ENCODE peak calls at places on chromosomes 11 and 22, in four cellular contexts. W is MM.1S, H is trophoblast cell, C is neural progenitor cell. L is an unnamed sample.
A peak's percentile ranks its signal among the peaks of the same experiment; 100 is the strongest.

GRCh38 chr11:111923351-111923788 is 4.7 kb downstream of the C11orf52 start:
- DNase-seq in W (no peak), H (no peak), C (no peak), L (peak; percentile 68)

GRCh38 chr11:32259641-32260081 is 168.8 kb downstream of the RCN1 start:
- DNase-seq in W (peak; percentile 83), H (peak; percentile 81), C (no peak), L (peak; percentile 30)

GRCh38 chr11:128814856-128815705 is 52.0 kb downstream of the KCNJ1 start:
- DNase-seq in W (no peak), H (peak; percentile 35), C (peak; percentile 94), L (peak; percentile 91)

GRCh38 chr11:121418625-121419114 is 33.4 kb upstream of the SORL1 start:
- DNase-seq in W (no peak), H (no peak), C (no peak), L (no peak)

GRCh38 chr11:47154738-47155570 is 21.7 kb downstream of the ARFGAP2 start:
- DNase-seq in W (no peak), H (no peak), C (no peak), L (no peak)

GRCh38 chr11:87384078-87384729 is 346.5 kb downstream of the TMEM135 start:
- DNase-seq in W (no peak), H (no peak), C (no peak), L (no peak)

GRCh38 chr11:68890490-68891231 is 13.0 kb downstream of the MRPL21 start:
- DNase-seq in W (no peak), H (no peak), C (no peak), L (peak; percentile 81)

GRCh38 chr11:82972103-82972502 is 70.6 kb downstream of the DDIAS start:
- DNase-seq in W (no peak), H (no peak), C (no peak), L (no peak)

GRCh38 chr22:20016734-20017621 is at the start of gene ARVCF:
- DNase-seq in W (peak; percentile 87), H (peak; percentile 88), C (peak; percentile 94), L (peak; percentile 93)

GRCh38 chr11:27468643-27469332 is 3.8 kb downstream of the LGR4 start:
- DNase-seq in W (no peak), H (peak; percentile 78), C (peak; percentile 36), L (peak; percentile 88)

GRCh38 chr22:22158965-22159364 is 85.6 kb upstream of the VPREB1 start:
- DNase-seq in W (no peak), H (no peak), C (no peak), L (no peak)
- H3K27me3 ChIP-seq in W (no peaks in the 10 kb centered on the region), H (no peaks in the 10 kb centered on the region), C (peaks cover 92% of the 10 kb centered on the region), L (peaks cover 23% of the 10 kb centered on the region)

DNA sequence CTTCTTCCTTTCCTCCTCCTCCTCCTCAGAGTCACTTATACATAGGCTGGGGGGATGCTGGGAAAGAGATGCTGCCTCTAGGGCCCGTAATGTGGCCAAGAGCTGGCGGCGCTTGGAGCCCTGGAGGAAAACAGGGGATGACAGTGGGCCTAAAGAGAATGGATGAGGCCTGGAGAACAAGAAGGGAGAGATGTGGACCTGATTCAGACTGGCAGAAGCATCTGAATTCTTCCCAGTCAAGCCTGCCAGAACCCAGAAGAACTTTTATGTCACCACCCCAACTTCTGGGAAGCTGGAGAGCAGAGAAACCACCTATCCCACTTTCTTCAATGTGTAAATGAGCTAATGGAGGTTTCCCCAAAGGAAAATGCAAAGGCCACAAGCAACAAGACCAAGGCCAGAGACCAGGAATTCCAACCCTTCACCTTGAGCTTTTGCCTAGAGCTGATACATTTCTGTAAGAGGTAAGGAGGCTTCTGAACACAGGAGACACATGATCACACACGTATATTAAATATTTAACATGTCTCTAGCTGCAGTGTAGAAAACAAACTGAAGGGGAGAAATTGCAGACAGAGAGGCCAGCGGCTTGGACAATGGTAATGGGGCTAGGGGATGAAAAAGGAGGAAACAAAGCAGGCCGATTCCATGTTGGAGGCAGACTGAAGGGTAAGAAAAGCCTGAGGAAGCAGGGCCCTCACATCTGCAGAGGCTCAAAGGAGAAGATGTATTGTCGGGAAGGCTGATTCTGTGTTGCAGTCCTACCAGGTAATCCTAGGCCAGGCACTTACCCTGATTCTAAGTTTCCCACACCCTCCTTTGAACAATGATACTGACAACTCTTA is 1.1 kb downstream of the RRP8 start:
- DNase-seq in W (no peak), H (no peak), C (peak; percentile 16), L (peak; percentile 44)
- H2AFZ ChIP-seq in W (peak overlapping the region; percentile 82), H (no peak overlapping the region), C (no peak overlapping the region), L (peak overlapping the region; percentile 90)

DNA sequence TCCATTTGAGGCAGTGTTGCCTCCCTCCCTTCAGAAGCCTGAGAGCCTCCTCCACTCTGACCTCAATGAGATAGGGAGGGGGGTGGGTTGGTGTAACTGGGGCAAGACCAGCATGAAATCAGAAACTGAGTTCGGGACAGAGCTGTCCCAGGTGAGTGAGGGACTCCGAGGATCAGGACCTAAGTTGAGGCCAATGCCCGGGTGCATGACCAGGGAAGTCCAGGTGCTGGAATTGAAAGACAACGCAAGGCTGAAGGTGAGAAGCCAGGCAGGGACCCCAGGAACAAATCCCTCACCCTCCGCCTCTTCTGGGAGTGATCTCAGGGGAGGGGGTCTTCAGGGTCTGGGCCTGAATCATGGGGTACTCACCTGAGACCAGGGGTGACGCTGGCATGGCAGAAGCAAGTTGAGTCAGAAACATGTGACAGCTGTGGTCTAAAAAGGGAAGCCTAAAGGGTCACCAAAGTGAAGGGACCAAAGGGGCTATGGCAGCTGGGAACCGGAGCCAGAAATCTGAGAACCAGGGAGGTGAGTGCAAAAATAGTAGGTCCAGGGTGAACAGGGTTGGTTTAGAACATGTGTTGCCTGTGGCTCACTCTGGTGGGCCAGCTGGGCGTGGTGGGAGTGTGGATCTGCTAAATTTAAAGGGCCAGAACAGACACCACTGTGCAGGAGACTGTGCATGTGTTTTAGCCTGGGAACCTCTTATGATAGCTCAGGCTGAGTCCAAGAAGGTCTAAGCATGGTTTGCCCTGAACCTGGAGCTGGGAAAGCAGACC is 41.1 kb upstream of the ZBED5 start:
- DNase-seq in W (no peak), H (no peak), C (no peak), L (no peak)
- H3K9ac ChIP-seq in W (no peak overlapping the region), H (no peak overlapping the region), C (no peak overlapping the region), L (peak overlapping the region; percentile 87)

DNA sequence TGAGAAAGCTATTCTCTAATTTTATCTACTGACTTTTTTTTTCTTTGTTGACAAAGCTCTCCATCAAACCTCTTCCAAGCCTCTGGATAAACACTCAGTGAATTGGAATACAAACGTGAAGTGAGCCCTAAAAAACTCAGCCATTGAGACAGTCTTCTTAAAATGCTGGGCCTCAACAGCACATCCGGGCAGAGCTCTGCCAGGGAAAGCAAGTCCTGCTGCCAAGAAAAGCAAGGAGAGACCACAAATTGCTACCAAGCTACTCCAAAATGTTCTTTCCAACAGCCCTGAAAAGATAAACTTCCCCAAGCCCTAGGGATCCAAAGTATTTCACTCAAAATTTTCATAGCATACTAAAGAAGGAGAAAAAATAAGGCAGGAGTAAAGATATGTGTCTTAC is 7.8 kb upstream of the SLC1A2 start:
- DNase-seq in W (no peak), H (no peak), C (no peak), L (peak; percentile 78)
- H3K27me3 ChIP-seq in W (no peaks in the 10 kb centered on the region), H (peaks cover under 1% of the 10 kb centered on the region), C (peaks cover 31% of the 10 kb centered on the region), L (no peaks in the 10 kb centered on the region)

GRCh38 chr22:46013460-46014416 is 36.8 kb upstream of the WNT7B start:
- DNase-seq in W (peak; percentile 91), H (peak; percentile 99), C (peak; percentile 84), L (peak; percentile 99)
- H2AFZ ChIP-seq in W (peak overlapping the region; percentile 91), H (peak overlapping the region; percentile 96), C (peak overlapping the region; percentile 66), L (peak overlapping the region; percentile 66)

GRCh38 chr11:120335596-120335927 is 651 bp upstream of the ARHGEF12 start:
- DNase-seq in W (peak; percentile 67), H (no peak), C (no peak), L (peak; percentile 54)

GRCh38 chr11:120332822-120333716 is 3.1 kb upstream of the ARHGEF12 start:
- DNase-seq in W (peak; percentile 65), H (no peak), C (no peak), L (peak; percentile 75)

GRCh38 chr11:120334894-120335462 is 1.2 kb upstream of the ARHGEF12 start:
- DNase-seq in W (peak; percentile 84), H (peak; percentile 64), C (peak; percentile 71), L (peak; percentile 84)

GRCh38 chr11:120334332-120334731 is 1.9 kb upstream of the ARHGEF12 start:
- DNase-seq in W (no peak), H (no peak), C (no peak), L (no peak)

DNA sequence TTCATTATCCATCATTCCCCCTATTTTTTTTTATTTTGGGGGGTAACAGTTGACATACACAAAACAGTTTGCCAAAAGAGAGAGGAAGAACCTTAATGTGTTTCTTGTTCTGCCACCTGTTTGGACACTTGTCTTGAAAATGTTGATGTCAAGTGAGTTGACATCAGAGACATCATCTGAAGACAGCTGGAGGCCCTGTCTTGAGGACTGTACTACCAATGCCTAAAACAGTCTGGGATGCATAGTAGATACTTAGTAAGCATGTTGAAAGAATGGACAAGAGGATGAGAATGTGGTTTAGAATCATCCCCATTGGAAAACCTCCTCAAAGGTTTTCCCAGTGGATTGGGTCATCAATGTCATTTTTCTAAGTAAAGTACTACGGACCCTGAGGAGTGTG is 2.4 kb upstream of the ARHGEF12 start:
- DNase-seq in W (peak; percentile 39), H (no peak), C (no peak), L (no peak)
- H3K9ac ChIP-seq in W (no peak overlapping the region), H (no peak overlapping the region), C (no peak overlapping the region), L (peak overlapping the region; percentile 27)